ENCODE peak calls at places on chromosomes 12 and 14, in four cellular contexts. One of them, this sample, is unnamed.

GRCh38 chr14:84969501-84969900 is 560.4 kb upstream of the FLRT2 start:
- DNase-seq in transverse colon: no peak
- DNase-seq in sigmoid colon: no peak
- DNase-seq in A549: no peak
- DNase-seq in this sample: no peak

GRCh38 chr12:11577658-11578260 is 71.7 kb upstream of the ETV6 start:
- DNase-seq in transverse colon: no peak
- DNase-seq in sigmoid colon: no peak
- DNase-seq in A549: no peak
- DNase-seq in this sample: no peak

GRCh38 chr12:99386907-99387306 is 260.6 kb upstream of the GARIN6 start:
- DNase-seq in transverse colon: no peak
- DNase-seq in sigmoid colon: no peak
- DNase-seq in A549: peak
- DNase-seq in this sample: no peak

GRCh38 chr12:130817804-130818203 is 21.2 kb downstream of the STX2 start:
- DNase-seq in transverse colon: no peak
- DNase-seq in sigmoid colon: no peak
- DNase-seq in A549: no peak
- DNase-seq in this sample: no peak

GRCh38 chr14:26293909-26294308 is 303.9 kb downstream of the NOVA1 start:
- DNase-seq in transverse colon: no peak
- DNase-seq in sigmoid colon: no peak
- DNase-seq in A549: no peak
- DNase-seq in this sample: no peak

GRCh38 chr14:73633517-73634332 is 11.1 kb upstream of the DNAL1 start:
- DNase-seq in transverse colon: peak
- DNase-seq in sigmoid colon: peak
- DNase-seq in A549: peak
- DNase-seq in this sample: peak

GRCh38 chr12:6828671-6829531 is 694 bp downstream of the P3H3 start:
- DNase-seq in transverse colon: peak
- DNase-seq in sigmoid colon: peak
- DNase-seq in A549: no peak
- DNase-seq in this sample: peak

GRCh38 chr12:67220065-67220464 is 49.1 kb upstream of the CAND1 start:
- DNase-seq in transverse colon: peak
- DNase-seq in sigmoid colon: no peak
- DNase-seq in A549: no peak
- DNase-seq in this sample: no peak

GRCh38 chr12:53378222-53378621 is 1.8 kb upstream of the SP1 start:
- DNase-seq in transverse colon: no peak
- DNase-seq in sigmoid colon: no peak
- DNase-seq in A549: no peak
- DNase-seq in this sample: peak

GRCh38 chr12:51836012-51836832 is 12.3 kb downstream of the FIGNL2 start:
- DNase-seq in transverse colon: no peak
- DNase-seq in sigmoid colon: no peak
- DNase-seq in A549: no peak
- DNase-seq in this sample: no peak

GRCh38 chr12:69211172-69211571 is 28.2 kb upstream of the CPSF6 start:
- DNase-seq in transverse colon: no peak
- DNase-seq in sigmoid colon: no peak
- DNase-seq in A549: no peak
- DNase-seq in this sample: no peak

GRCh38 chr12:97283297-97283696 is 179.3 kb upstream of the RMST start:
- DNase-seq in transverse colon: no peak
- DNase-seq in sigmoid colon: no peak
- DNase-seq in A549: no peak
- DNase-seq in this sample: no peak

GRCh38 chr14:70268760-70269159 is 80.0 kb upstream of the SLC8A3 start:
- DNase-seq in transverse colon: no peak
- DNase-seq in sigmoid colon: no peak
- DNase-seq in A549: no peak
- DNase-seq in this sample: no peak

GRCh38 chr14:60195179-60195810 is 30.1 kb upstream of the DHRS7 start:
- DNase-seq in transverse colon: no peak
- DNase-seq in sigmoid colon: no peak
- DNase-seq in A549: no peak
- DNase-seq in this sample: no peak

GRCh38 chr14:64541971-64542838 is 1.7 kb downstream of the HSPA2 start:
- DNase-seq in transverse colon: no peak
- DNase-seq in sigmoid colon: peak
- DNase-seq in A549: no peak
- DNase-seq in this sample: peak

GRCh38 chr12:6943719-6944380 is at the start of the genes C12orf57 and RNU7-1:
- DNase-seq in transverse colon: peak
- DNase-seq in sigmoid colon: peak
- DNase-seq in A549: peak
- DNase-seq in this sample: peak

GRCh38 chr12:93767524-93767863 is 90.3 kb downstream of the CRADD start:
- DNase-seq in transverse colon: no peak
- DNase-seq in sigmoid colon: no peak
- DNase-seq in A549: no peak
- DNase-seq in this sample: no peak

GRCh38 chr12:55720894-55721444 is 776 bp downstream of the RDH5 start:
- DNase-seq in transverse colon: peak
- DNase-seq in sigmoid colon: peak
- DNase-seq in A549: peak
- DNase-seq in this sample: peak

GRCh38 chr12:89775336-89776005 is 66.8 kb upstream of the ATP2B1 start:
- DNase-seq in transverse colon: no peak
- DNase-seq in sigmoid colon: no peak
- DNase-seq in A549: peak
- DNase-seq in this sample: no peak

GRCh38 chr12:71746983-71747611 is 7.6 kb upstream of the RAB21 start:
- DNase-seq in transverse colon: peak
- DNase-seq in sigmoid colon: no peak
- DNase-seq in A549: peak
- DNase-seq in this sample: no peak

GRCh38 chr12:53049582-53050318 is at the start of gene TNS2:
- DNase-seq in transverse colon: peak
- DNase-seq in sigmoid colon: peak
- DNase-seq in A549: no peak
- DNase-seq in this sample: peak

GRCh38 chr14:34691173-34691572 is 23.2 kb downstream of the CFL2 start:
- DNase-seq in transverse colon: no peak
- DNase-seq in sigmoid colon: no peak
- DNase-seq in A549: no peak
- DNase-seq in this sample: no peak

GRCh38 chr12:105253882-105254513 is 18.0 kb upstream of the APPL2 start:
- DNase-seq in transverse colon: no peak
- DNase-seq in sigmoid colon: no peak
- DNase-seq in A549: peak
- DNase-seq in this sample: no peak

GRCh38 chr12:15721716-15722115 is 67.5 kb downstream of the EPS8 start:
- DNase-seq in transverse colon: no peak
- DNase-seq in sigmoid colon: no peak
- DNase-seq in A549: no peak
- DNase-seq in this sample: no peak

GRCh38 chr12:94769040-94769420 is 118.7 kb upstream of the TMCC3 start:
- DNase-seq in transverse colon: peak
- DNase-seq in sigmoid colon: no peak
- DNase-seq in A549: no peak
- DNase-seq in this sample: no peak

GRCh38 chr12:89690925-89691324 is 17.7 kb downstream of the ATP2B1 start:
- DNase-seq in transverse colon: no peak
- DNase-seq in sigmoid colon: no peak
- DNase-seq in A549: no peak
- DNase-seq in this sample: no peak

GRCh38 chr12:9113987-9114309 is 1.8 kb downstream of the A2M start:
- DNase-seq in transverse colon: no peak
- DNase-seq in sigmoid colon: no peak
- DNase-seq in A549: no peak
- DNase-seq in this sample: no peak

GRCh38 chr12:95784886-95785285 is 5.7 kb downstream of the NTN4 start:
- DNase-seq in transverse colon: no peak
- DNase-seq in sigmoid colon: no peak
- DNase-seq in A549: no peak
- DNase-seq in this sample: no peak

GRCh38 chr14:93691042-93691780 is 97.1 kb downstream of the PRIMA1 start:
- DNase-seq in transverse colon: no peak
- DNase-seq in sigmoid colon: no peak
- DNase-seq in A549: no peak
- DNase-seq in this sample: no peak

GRCh38 chr12:32486158-32486557 is 86.8 kb downstream of the FGD4 start:
- DNase-seq in transverse colon: no peak
- DNase-seq in sigmoid colon: no peak
- DNase-seq in A549: no peak
- DNase-seq in this sample: no peak

DNA sequence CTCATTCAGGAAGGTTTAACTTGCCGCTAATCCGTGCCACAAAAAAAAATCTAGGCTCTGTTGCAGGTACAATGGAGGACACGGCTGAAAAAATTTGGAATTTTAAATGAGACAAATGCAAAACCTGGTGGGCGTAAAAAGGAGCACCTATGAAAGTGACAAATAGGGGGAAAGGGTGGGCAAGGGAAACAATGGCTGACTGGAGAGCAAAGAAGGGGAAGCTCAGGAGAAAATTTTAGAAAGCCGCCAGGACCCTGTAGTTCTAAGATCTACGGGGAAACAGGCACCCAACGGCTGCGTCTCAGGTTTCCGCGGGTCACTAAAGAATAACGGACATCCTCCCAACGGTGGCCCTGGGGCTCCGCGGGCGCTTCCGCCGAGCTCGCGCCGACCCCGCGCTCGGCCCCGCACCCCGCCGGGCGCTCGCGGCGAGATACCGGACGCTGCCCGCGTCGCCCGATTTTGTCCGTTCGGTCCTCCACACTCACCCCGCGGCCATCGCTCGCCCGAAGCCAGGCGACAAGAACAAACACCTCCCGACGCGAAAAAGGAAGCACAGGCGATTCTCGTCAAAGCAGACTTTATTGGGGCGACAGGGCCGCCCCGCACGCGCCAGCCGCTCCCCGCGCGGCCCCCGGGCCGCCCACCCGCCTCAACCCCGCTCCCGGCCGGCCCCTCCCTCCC is 1.1 kb upstream of the YY1 start:
- DNase-seq in transverse colon: peak
- DNase-seq in sigmoid colon: peak
- DNase-seq in A549: peak
- DNase-seq in this sample: no peak
- TF ChIP-seq POLR2A in transverse colon: no peak
- TF ChIP-seq POLR2A in sigmoid colon: no peak
- TF ChIP-seq POLR2A in A549: no peak
- TF ChIP-seq POLR2A in this sample: no peak

DNA sequence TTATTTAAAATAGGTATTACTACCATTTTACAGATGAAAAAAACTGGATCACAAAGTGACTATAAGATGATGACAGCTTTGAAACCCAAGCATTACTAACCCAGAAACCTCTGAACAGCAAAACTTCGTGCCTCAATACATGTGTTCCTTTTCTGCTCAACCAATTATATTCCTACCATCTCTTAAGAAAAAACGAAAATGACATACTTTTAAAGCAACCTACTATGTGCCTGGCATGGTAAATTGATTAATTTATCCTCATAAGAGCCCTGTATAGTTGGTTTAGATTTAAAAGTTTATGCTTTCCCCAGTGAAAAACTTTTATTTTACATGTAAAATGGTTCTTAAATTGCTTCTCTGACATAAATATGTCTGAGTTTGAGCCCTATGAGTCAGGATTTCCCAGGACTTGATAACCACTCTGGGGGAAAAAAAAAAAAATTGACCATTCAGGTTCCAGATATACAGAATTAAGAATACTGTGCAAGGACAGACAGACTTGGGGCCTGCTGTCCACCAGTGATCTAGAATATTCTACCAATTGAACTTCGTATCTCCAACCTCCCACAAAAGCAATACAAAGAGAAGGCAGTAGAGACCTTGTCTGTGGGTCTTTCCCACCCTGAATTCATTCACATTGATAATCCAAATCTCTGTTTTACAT is 4.3 kb downstream of the SINHCAF start:
- DNase-seq in transverse colon: no peak
- DNase-seq in sigmoid colon: no peak
- DNase-seq in A549: no peak
- DNase-seq in this sample: no peak
- H3K4me3 ChIP-seq in transverse colon: no peak
- H3K4me3 ChIP-seq in sigmoid colon: no peak
- H3K4me3 ChIP-seq in A549: no peak
- H3K4me3 ChIP-seq in this sample: no peak

GRCh38 chr12:26919216-26919555 is 18.6 kb downstream of the INTS13 start:
- DNase-seq in transverse colon: no peak
- DNase-seq in sigmoid colon: no peak
- DNase-seq in A549: no peak
- DNase-seq in this sample: no peak

GRCh38 chr12:26918321-26919215 is 19.2 kb downstream of the INTS13 start:
- DNase-seq in transverse colon: no peak
- DNase-seq in sigmoid colon: no peak
- DNase-seq in A549: no peak
- DNase-seq in this sample: no peak

GRCh38 chr12:26921886-26922285 is 15.9 kb downstream of the INTS13 start:
- DNase-seq in transverse colon: no peak
- DNase-seq in sigmoid colon: no peak
- DNase-seq in A549: no peak
- DNase-seq in this sample: no peak
- TF ChIP-seq EP300 in transverse colon: no peak
- TF ChIP-seq EP300 in sigmoid colon: no peak
- TF ChIP-seq EP300 in A549: no peak
- TF ChIP-seq EP300 in this sample: no peak

DNA sequence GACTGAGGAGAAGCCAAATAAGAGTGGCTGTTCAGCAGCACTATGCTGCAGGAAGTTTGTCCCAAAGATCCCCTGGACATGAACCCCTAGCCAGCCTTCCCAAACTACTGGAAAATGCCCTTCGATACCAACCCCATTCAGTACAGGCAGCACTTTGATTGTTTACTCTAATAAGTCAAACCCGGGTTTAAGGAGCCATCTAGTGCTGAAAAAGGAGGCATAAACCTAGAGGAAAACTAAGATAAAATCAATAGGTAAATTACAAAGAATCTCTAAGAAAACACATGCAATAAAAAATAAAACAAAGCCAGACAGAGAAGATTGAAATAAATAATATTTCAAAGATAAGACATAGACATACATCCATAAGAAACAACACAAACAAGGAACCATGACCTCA is 771.6 kb downstream of the RPS29 start:
- DNase-seq in transverse colon: no peak
- DNase-seq in sigmoid colon: no peak
- DNase-seq in A549: no peak
- DNase-seq in this sample: no peak
- TF ChIP-seq POLR2A in transverse colon: no peak
- TF ChIP-seq POLR2A in sigmoid colon: no peak
- TF ChIP-seq POLR2A in A549: no peak
- TF ChIP-seq POLR2A in this sample: no peak